ENCODE peak calls at places on chromosomes 16 and 17, in five cellular contexts. O is tibial artery, T is ascending aorta, W is breast epithelium, G is MM.1S. K is an unnamed sample. For H3K4me1, the result is how much of the 10 kb centered on the place peaks cover.

GRCh38 chr16:7736138-7736537 is 403.5 kb downstream of the RBFOX1 start:
- DNase-seq in G (no peak), O (no peak), W (no peak), T (no peak), K (no peak)

GRCh38 chr16:57600952-57601580 is 27.4 kb upstream of the ADGRG1 start:
- DNase-seq in O (no peak), G (no peak), W (no peak), T (peak), K (no peak)

GRCh38 chr16:50368410-50369132 is at the start of gene BRD7:
- DNase-seq in W (peak), O (peak), T (peak), G (peak), K (peak)

GRCh38 chr17:38562215-38562569 is 43.6 kb downstream of the SRCIN1 start:
- DNase-seq in G (no peak), W (no peak), O (no peak), T (no peak), K (no peak)

GRCh38 chr16:81189100-81189664 is 49.3 kb upstream of the BCO1 start:
- DNase-seq in T (peak), O (peak), W (peak), G (no peak), K (peak)

GRCh38 chr16:60367739-60368138 is 1633.6 kb upstream of the GOT2 start:
- DNase-seq in G (no peak), O (no peak), W (no peak), T (no peak), K (no peak)

GRCh38 chr17:18258356-18259038 is at the start of gene FLII:
- DNase-seq in G (peak), W (no peak), T (peak), O (peak), K (peak)

GRCh38 chr17:82296511-82297279 is 20.7 kb downstream of the CD7 start:
- DNase-seq in W (no peak), G (no peak), O (no peak), T (no peak), K (no peak)

GRCh38 chr17:57968456-57968855 is 13.2 kb upstream of the CUEDC1 start:
- DNase-seq in T (no peak), W (no peak), O (no peak), G (no peak), K (no peak)

GRCh38 chr17:13931752-13932477 is 137.4 kb upstream of the COX10 start:
- DNase-seq in G (no peak), O (peak), W (peak), T (peak), K (peak)

GRCh38 chr17:13365331-13365730 is 236.4 kb downstream of the HS3ST3A1 start:
- DNase-seq in G (no peak), W (no peak), T (no peak), O (no peak), K (no peak)

GRCh38 chr17:59329558-59330313 is 1.7 kb upstream of the YPEL2 start:
- DNase-seq in G (peak), W (peak), O (peak), T (peak), K (peak)

GRCh38 chr16:13077816-13078215 is 176.4 kb downstream of the SHISA9 start:
- DNase-seq in O (no peak), W (no peak), G (no peak), T (no peak), K (no peak)

GRCh38 chr17:75370288-75370687 is 35.2 kb downstream of the GRB2 start:
- DNase-seq in W (no peak), O (peak), G (no peak), T (peak), K (peak)

GRCh38 chr17:61409301-61410099 is 9.9 kb downstream of the TBX2 start:
- DNase-seq in W (peak), G (peak), O (peak), T (peak), K (peak)
- H3K4me1 ChIP-seq in W (under half), G (under half), O (under half), T (under half), K (half or more)

GRCh38 chr17:56892333-56892732 is 21.5 kb downstream of the TRIM25 start:
- DNase-seq in O (no peak), T (no peak), G (no peak), W (no peak), K (no peak)

GRCh38 chr17:56890390-56890789 is 23.5 kb downstream of the TRIM25 start:
- DNase-seq in T (no peak), O (no peak), W (no peak), G (no peak), K (no peak)

GRCh38 chr17:56890906-56891674 is 22.8 kb downstream of the TRIM25 start:
- DNase-seq in O (no peak), T (no peak), G (no peak), W (no peak), K (no peak)

GRCh38 chr17:56893503-56893902 is 20.3 kb downstream of the TRIM25 start:
- DNase-seq in T (no peak), O (no peak), W (no peak), G (no peak), K (no peak)

DNA sequence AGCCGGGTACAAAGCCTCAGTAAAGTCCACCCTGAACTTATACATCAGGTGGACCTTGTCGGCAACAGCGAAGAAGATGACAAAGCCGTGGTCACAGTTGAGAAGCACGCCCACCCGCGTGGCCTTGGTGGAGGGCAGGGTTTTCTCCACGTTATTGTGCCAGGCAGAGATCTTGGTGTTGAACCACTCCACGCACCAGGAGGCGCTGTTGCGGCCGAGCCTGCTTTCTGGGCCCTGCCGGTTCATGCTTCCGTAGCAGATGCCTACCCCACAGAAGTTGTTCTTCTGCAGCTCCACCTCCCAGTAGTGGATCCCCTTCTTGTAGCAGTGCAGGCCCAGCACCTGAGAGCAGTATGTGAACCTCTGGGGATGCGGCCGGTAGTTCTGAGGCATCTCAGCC is 22.1 kb downstream of the TRIM25 start:
- DNase-seq in O (no peak), T (no peak), W (no peak), G (no peak), K (peak)
- TF ChIP-seq CTCF in O (peak), T (peak), W (peak), G (peak), K (peak)

GRCh38 chr17:64006361-64007088 is 8.4 kb downstream of the PRR29 start:
- DNase-seq in T (peak), O (peak), W (no peak), G (no peak), K (peak)
- H3K27ac ChIP-seq in T (peak), O (no peak), W (no peak), G (no peak), K (peak)

DNA sequence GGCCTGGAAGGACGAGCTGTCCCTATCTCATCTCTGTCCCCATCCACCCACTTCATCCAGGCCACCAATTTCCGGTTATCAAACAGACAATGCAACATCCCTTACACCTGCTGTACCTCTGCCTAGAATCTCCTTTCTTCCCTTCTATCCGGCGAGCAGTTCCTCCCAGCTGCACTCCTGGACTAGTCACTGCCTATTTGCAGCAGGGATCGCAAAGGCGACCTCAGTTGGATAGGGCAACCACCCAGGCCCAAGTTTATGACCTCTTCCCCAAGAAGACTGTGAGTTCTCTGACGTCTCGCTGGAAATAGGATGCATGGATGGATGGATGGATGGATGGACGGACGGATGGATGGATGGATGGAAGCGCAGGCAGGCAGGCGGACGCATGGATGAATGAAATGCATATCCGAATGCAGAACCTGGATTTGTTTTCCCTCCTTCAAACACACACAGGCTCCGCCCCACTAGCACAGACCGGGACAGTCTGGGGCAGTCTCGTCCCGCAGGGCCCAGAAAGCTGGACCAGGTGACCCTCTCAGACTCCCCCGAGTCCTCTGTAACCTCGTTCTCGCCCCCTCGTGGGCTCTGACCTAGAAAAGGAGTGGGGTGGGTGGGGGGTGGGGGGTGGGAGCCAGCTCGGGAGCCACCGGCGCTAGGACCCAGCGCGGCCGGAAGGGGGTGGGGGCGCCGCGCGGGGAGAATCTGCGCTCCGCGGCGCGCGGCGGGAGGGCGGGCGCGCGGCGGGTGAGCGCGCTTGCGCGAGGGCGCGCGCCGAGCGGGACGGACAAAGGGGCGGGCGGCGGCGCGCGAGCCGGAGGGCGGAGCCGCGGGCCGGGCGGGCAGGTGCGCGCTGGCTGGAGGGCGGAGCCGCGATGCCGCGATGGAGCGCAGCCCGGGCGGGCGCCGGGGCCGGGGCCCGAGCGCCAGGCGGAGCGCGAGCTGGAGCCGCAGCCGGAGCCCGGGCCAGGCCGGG is at the start of gene SBK1:
- DNase-seq in T (peak), O (peak), W (peak), G (peak), K (peak)
- H3K4me1 ChIP-seq in T (under half), O (under half), W (under half), G (under half), K (under half)

DNA sequence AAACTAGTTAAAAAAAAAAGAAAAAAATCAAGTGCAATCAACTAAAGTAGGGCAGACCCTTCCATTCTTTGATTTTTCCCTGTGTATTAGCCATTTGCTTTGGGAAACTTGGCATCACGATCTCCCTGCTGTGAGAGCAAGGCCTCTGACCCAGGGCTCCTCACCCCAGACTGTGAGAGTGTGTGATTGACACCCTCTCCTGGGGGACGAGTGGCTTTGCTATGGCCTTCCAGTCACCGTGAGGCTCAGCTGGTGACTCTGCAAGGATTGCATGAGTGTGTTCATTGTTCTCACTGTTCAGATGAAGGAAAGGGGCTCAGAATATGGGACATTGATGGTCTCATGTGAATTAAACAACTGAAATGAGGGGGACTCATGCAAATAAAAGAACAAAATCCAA is 69.0 kb upstream of the BCAR1 start:
- DNase-seq in W (no peak), T (no peak), O (no peak), G (no peak), K (peak)
- TF ChIP-seq CTCF in W (no peak), T (no peak), O (no peak), G (no peak), K (no peak)

GRCh38 chr16:73610160-73610559 is 562.2 kb upstream of the ZFHX3 start:
- DNase-seq in G (no peak), W (no peak), T (no peak), O (no peak), K (no peak)

GRCh38 chr16:73601911-73602310 is 554.0 kb upstream of the ZFHX3 start:
- DNase-seq in T (no peak), G (no peak), O (no peak), W (no peak), K (no peak)

GRCh38 chr16:73599870-73600269 is 551.9 kb upstream of the ZFHX3 start:
- DNase-seq in O (no peak), T (no peak), W (no peak), G (no peak), K (no peak)

GRCh38 chr16:73610605-73611177 is 562.8 kb upstream of the ZFHX3 start:
- DNase-seq in W (no peak), T (no peak), O (no peak), G (no peak), K (no peak)

GRCh38 chr16:73605309-73605708 is 557.4 kb upstream of the ZFHX3 start:
- DNase-seq in G (no peak), O (no peak), T (no peak), W (no peak), K (no peak)
- H3K27ac ChIP-seq in G (no peak), O (no peak), T (no peak), W (no peak), K (no peak)

DNA sequence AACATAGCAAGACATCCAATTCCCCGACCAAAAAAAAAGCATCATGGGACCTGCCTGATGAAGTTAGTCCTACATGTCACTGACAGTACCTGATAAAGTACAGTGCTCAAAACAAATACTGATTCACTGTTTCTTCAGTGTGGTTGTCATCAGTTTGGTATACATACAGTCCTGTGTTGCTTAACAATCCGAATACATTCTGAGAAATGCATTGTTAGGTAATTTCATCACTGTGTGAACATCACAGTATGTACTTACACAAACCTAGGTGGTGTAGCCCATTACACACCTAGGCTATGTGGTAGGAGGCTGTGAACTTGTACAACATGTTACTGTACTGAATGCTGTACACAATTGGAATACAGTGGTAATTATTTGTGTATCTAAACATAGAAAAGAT is 19.0 kb upstream of the FA2H start:
- DNase-seq in W (no peak), G (no peak), O (no peak), T (no peak), K (no peak)
- H3K4me1 ChIP-seq in W (under half), G (under half), O (under half), T (under half), K (under half)

GRCh38 chr16:576823-577201 is 7.0 kb downstream of the PIGQ start:
- DNase-seq in O (no peak), T (no peak), W (no peak), G (no peak), K (no peak)
- TF ChIP-seq CTCF in O (no peak), T (no peak), W (no peak), G (no peak), K (no peak)